ENCODE peak calls at places on chromosome X, in eight cellular contexts. Y, D, X, K, P, E, Q and L are unnamed samples.

GRCh38 chrX:111680988-111681779 is at the start of gene ALG13:
- DNase-seq in X (peak), E (peak), D (peak), K (peak), Q (peak), P (peak), Y (peak), L (peak)

GRCh38 chrX:138748480-138748879 is 37.0 kb upstream of the FGF13 start:
- DNase-seq in Q (peak), Y (peak), X (no peak), E (no peak), P (peak), K (no peak), D (no peak), L (no peak)

GRCh38 chrX:105634180-105634579 is 188.2 kb upstream of the NRK start:
- DNase-seq in Y (no peak), D (no peak), E (no peak), Q (no peak), K (no peak), P (no peak), X (no peak), L (no peak)

GRCh38 chrX:3393168-3393567 is 46.7 kb upstream of the MXRA5 start:
- DNase-seq in D (no peak), Q (no peak), X (no peak), E (no peak), P (no peak), Y (no peak), K (no peak), L (no peak)

GRCh38 chrX:68588653-68589371 is 58.7 kb upstream of the STARD8 start:
- DNase-seq in E (no peak), Y (peak), Q (no peak), K (no peak), P (no peak), X (no peak), D (no peak), L (no peak)

GRCh38 chrX:36577006-36577405 is 431.2 kb upstream of the FAM47C start:
- DNase-seq in Y (no peak), K (no peak), E (no peak), X (no peak), D (no peak), Q (no peak), P (peak), L (no peak)

GRCh38 chrX:49995795-49996455 is 73.5 kb downstream of the CLCN5 start:
- DNase-seq in P (no peak), Q (no peak), K (no peak), Y (no peak), D (no peak), E (peak), X (no peak), L (no peak)

GRCh38 chrX:75603833-75604232 is 81.0 kb upstream of the ZDHHC15 start:
- DNase-seq in X (no peak), Q (peak), D (no peak), K (peak), P (peak), Y (peak), E (peak), L (no peak)

GRCh38 chrX:107826286-107827136 is 845 bp downstream of the MID2 start:
- DNase-seq in D (no peak), Y (peak), P (peak), Q (no peak), E (no peak), K (peak), X (no peak), L (no peak)

GRCh38 chrX:48782795-48783194 is 3.6 kb upstream of the GATA1 start:
- DNase-seq in Q (peak), X (no peak), D (no peak), P (no peak), K (no peak), Y (no peak), E (no peak), L (no peak)

GRCh38 chrX:155094468-155095061 is 23.3 kb downstream of the BRCC3 start:
- DNase-seq in P (peak), Y (peak), K (peak), X (no peak), E (peak), Q (peak), D (no peak), L (no peak)

GRCh38 chrX:47168495-47169073 is 23.6 kb downstream of the RBM10 start:
- DNase-seq in P (no peak), Y (no peak), Q (no peak), D (no peak), K (no peak), E (no peak), X (no peak), L (no peak)

GRCh38 chrX:140766024-140766611 is 56.6 kb downstream of the LINC00632 start:
- DNase-seq in K (peak), X (no peak), P (peak), Y (peak), E (peak), Q (peak), D (no peak), L (no peak)

GRCh38 chrX:46694549-46694948 is 64.4 kb downstream of the SLC9A7 start:
- DNase-seq in K (no peak), Q (no peak), E (no peak), P (no peak), Y (no peak), X (no peak), D (no peak), L (no peak)

GRCh38 chrX:46573896-46574336 is 351 bp downstream of the CHST7 start:
- DNase-seq in Y (peak), D (no peak), K (peak), X (no peak), Q (no peak), E (peak), P (peak), L (no peak)

GRCh38 chrX:129650183-129650689 is 4.5 kb downstream of the APLN start:
- DNase-seq in K (no peak), X (no peak), E (no peak), D (no peak), Y (no peak), P (no peak), Q (no peak), L (no peak)

GRCh38 chrX:15607067-15607466 is 6.3 kb upstream of the ACE2 start:
- DNase-seq in K (no peak), X (no peak), D (no peak), Y (no peak), E (no peak), P (no peak), Q (no peak), L (no peak)

GRCh38 chrX:43969504-43970501 is 3.4 kb downstream of the NDP start:
- DNase-seq in D (no peak), P (peak), Q (no peak), Y (peak), K (no peak), E (no peak), X (no peak), L (no peak)

GRCh38 chrX:19544693-19545305 is 29.5 kb upstream of the MAP3K15 start:
- DNase-seq in Q (peak), E (peak), P (peak), X (peak), K (peak), D (no peak), Y (peak), L (no peak)

GRCh38 chrX:21700967-21701366 is 42.8 kb upstream of the KLHL34 start:
- DNase-seq in D (no peak), P (no peak), X (no peak), Q (no peak), K (peak), Y (no peak), E (peak), L (no peak)

GRCh38 chrX:121649414-121649813 is 602.0 kb downstream of the GLUD2 start:
- DNase-seq in E (no peak), Y (no peak), Q (no peak), X (no peak), D (no peak), P (no peak), K (no peak), L (no peak)

GRCh38 chrX:46710425-46710824 is 48.5 kb downstream of the SLC9A7 start:
- DNase-seq in E (peak), Q (no peak), D (no peak), X (no peak), K (no peak), P (peak), Y (peak), L (no peak)

GRCh38 chrX:82648062-82648461 is 860.0 kb upstream of the POU3F4 start:
- DNase-seq in X (no peak), P (peak), K (no peak), E (no peak), Y (no peak), D (no peak), Q (no peak), L (no peak)

GRCh38 chrX:98371994-98372393 is 1488.3 kb downstream of the RPA4 start:
- DNase-seq in Y (no peak), E (no peak), X (no peak), K (no peak), P (no peak), Q (no peak), D (no peak), L (no peak)

GRCh38 chrX:68997911-68998310 is 167.3 kb downstream of the PJA1 start:
- DNase-seq in P (no peak), D (no peak), E (no peak), Y (peak), Q (no peak), X (no peak), K (no peak), L (no peak)

GRCh38 chrX:130114141-130114561 is 3.9 kb upstream of the ELF4 start:
- DNase-seq in Y (peak), E (no peak), D (no peak), X (no peak), Q (peak), P (no peak), K (no peak), L (no peak)

GRCh38 chrX:84362184-84362838 is 139.9 kb downstream of the HDX start:
- DNase-seq in P (no peak), X (no peak), Q (no peak), D (no peak), E (no peak), Y (peak), K (no peak), L (no peak)

GRCh38 chrX:84873176-84873575 is 130.5 kb upstream of the APOOL start:
- DNase-seq in P (no peak), X (no peak), D (no peak), K (no peak), Q (no peak), Y (no peak), E (no peak), L (no peak)

GRCh38 chrX:121084903-121085611 is 37.6 kb downstream of the GLUD2 start:
- DNase-seq in X (no peak), Y (no peak), D (no peak), E (peak), Q (peak), P (no peak), K (no peak), L (no peak)

GRCh38 chrX:136835761-136836160 is 44.8 kb downstream of the RBMX start:
- DNase-seq in Q (no peak), D (no peak), Y (no peak), X (no peak), P (no peak), E (no peak), K (no peak), L (no peak)

GRCh38 chrX:110142096-110142495 is 139.2 kb downstream of the TMEM164 start:
- DNase-seq in D (no peak), E (no peak), P (no peak), Q (peak), Y (no peak), K (no peak), X (no peak), L (no peak)

GRCh38 chrX:110145854-110146253 is 142.9 kb downstream of the TMEM164 start:
- DNase-seq in Y (peak), Q (peak), P (peak), X (no peak), K (peak), E (no peak), D (no peak), L (no peak)

GRCh38 chrX:110146521-110146920 is 143.6 kb downstream of the TMEM164 start:
- DNase-seq in D (no peak), X (peak), Q (peak), P (peak), K (peak), E (peak), Y (peak), L (no peak)

GRCh38 chrX:110145305-110145704 is 142.4 kb downstream of the TMEM164 start:
- DNase-seq in E (no peak), D (no peak), Y (no peak), X (no peak), P (no peak), K (no peak), Q (no peak), L (no peak)

DNA sequence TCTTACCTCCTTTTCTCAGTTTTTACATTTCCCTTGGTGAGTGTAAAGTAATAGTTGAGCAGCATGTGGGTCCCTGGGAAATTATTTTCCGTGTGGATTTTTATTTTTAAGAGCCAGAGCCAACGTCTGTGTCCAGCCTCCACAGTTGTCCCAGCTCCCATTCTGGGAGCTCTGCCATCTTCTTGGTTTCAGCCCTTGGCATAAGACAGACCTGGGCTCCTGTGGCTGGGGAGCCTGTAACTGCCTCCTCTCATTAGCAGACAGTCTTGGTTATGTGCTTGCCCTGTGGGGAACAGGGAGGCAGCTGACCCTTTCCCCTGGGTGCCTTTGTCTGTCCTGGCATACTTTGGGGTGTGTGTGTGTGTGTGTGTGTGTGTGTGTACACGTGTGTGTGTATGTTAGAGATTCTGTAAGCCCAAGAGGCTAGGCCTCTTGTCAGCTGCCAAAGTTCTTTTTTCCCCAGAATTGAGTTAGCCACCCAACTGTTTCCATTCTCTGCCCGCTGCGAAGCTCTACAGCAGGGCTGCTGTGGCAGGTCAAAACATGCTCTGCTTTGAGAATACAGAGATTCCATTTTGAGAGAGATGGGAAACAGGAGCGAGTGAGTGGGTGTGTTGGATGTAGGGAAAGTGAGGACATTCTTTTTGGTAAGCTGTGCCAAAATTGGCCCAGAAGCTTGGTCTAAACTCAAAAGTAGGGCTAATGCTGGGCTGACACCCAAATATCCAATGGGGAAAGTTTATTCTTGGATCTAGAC is 140.7 kb downstream of the TMEM164 start:
- DNase-seq in P (no peak), X (no peak), Q (no peak), K (no peak), Y (no peak), D (no peak), E (no peak), L (no peak)
- TF ChIP-seq RAD21 in P (no peak), X (no peak), Q (no peak), K (no peak), Y (no peak), D (no peak), E (no peak), L (no peak)

DNA sequence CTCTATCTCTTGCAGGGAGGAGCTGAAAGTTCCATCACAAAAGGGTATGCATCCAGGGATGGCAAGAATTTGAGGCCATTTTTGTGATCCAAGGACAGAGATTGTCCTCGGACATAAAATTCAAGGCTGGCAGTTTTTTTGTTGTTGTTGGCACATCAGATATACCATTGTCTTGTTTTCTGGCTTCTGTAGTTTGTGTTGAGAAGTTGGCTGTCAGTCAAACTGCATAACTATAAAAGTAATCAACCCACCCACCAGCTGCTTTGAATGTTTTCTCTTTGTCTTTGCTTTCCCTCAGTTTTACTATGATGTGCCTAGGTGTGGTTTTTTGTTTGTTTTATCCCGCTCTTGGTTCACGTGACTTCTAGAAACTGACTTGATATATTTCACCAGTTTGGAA is 21.6 kb upstream of the PDZD4 start:
- DNase-seq in K (no peak), P (no peak), D (no peak), Q (no peak), Y (no peak), X (no peak), E (no peak), L (no peak)
- TF ChIP-seq RAD21 in K (no peak), P (no peak), D (no peak), Q (no peak), Y (no peak), X (no peak), E (no peak), L (no peak)

GRCh38 chrX:133417364-133417763 is 2.1 kb upstream of the GPC4 start:
- DNase-seq in X (no peak), P (no peak), E (no peak), Q (no peak), D (no peak), K (no peak), Y (no peak), L (no peak)
- TF ChIP-seq RAD21 in X (no peak), P (no peak), E (no peak), Q (no peak), D (no peak), K (no peak), Y (no peak), L (no peak)

GRCh38 chrX:31988975-31989374 is 917.1 kb upstream of the FTHL17 start:
- DNase-seq in Q (no peak), X (no peak), K (no peak), Y (no peak), P (no peak), D (no peak), E (no peak), L (no peak)

GRCh38 chrX:31993635-31994034 is 921.8 kb upstream of the FTHL17 start:
- DNase-seq in Q (no peak), D (no peak), E (peak), X (no peak), Y (peak), K (no peak), P (no peak), L (no peak)
- TF ChIP-seq RAD21 in Q (no peak), D (no peak), E (no peak), X (no peak), Y (no peak), K (no peak), P (no peak), L (no peak)

GRCh38 chrX:24198101-24198500 is 48.6 kb downstream of the ZFX start:
- DNase-seq in K (no peak), X (no peak), P (no peak), D (no peak), E (no peak), Q (no peak), Y (no peak), L (no peak)
- TF ChIP-seq RAD21 in K (no peak), X (no peak), P (no peak), D (no peak), E (no peak), Q (no peak), Y (no peak), L (no peak)

GRCh38 chrX:41580423-41581064 is 108.2 kb upstream of the GPR34 start:
- DNase-seq in P (no peak), Q (no peak), Y (no peak), K (no peak), E (no peak), D (no peak), X (no peak), L (no peak)
- TF ChIP-seq RAD21 in P (no peak), Q (no peak), Y (no peak), K (no peak), E (no peak), D (no peak), X (no peak), L (no peak)

DNA sequence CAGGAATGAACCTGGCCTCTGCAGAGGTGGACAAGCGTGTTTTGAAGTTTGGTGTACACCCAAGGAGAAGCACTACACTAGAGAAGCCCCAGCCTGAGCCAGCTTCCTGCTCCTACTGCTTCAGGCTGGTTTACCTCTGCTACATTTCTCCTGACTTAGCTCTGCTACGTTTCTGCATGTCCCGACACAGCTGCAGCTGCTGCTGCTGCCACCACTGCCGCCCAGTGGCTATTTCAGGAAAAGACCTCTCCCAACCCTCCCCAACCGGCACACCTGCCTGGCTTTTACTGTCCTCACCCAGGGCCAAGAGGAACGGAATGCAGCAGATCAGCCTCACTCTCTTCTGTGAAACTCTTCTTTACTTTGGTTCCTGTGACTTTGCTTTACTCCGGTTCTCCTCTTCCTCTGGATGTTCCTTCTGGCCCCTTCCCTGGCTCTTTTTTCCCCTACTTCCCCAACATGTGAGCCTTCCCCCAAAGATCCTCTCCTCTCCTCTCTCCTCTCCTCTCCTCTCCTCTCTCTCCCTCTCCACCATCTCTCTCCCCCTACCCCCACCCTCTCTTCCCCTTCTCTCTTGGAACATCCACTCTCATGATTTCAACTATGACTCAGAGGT is 3.1 kb upstream of the P2RY4 start:
- DNase-seq in X (no peak), E (peak), Y (peak), K (peak), Q (peak), P (peak), D (no peak), L (peak)
- TF ChIP-seq RAD21 in X (peak), E (peak), Y (peak), K (peak), Q (peak), P (peak), D (peak), L (peak)

DNA sequence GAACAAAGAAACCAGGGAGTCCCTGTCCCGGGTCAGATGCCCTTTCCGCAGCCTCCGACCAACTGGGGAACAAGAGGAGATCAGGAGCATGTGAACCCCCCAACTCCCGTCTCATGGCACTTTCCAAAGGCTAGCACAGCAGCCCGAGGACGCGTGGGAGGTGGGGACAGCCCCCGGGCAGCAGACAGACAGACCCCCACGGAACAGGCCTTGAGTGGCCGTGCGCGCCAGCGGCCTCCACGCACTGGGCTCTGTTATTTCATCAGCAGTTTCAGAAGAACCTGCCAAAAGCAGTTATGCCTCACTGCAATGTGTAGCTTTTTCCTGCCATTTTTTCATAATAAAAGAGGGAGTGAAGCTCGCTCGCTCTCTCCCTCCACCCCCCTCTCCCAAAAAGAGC is 349 bp upstream of the FGF16 start:
- DNase-seq in Q (no peak), E (no peak), D (no peak), X (no peak), Y (no peak), K (no peak), P (no peak), L (no peak)
- TF ChIP-seq RAD21 in Q (no peak), E (no peak), D (no peak), X (no peak), Y (no peak), K (no peak), P (no peak), L (no peak)

DNA sequence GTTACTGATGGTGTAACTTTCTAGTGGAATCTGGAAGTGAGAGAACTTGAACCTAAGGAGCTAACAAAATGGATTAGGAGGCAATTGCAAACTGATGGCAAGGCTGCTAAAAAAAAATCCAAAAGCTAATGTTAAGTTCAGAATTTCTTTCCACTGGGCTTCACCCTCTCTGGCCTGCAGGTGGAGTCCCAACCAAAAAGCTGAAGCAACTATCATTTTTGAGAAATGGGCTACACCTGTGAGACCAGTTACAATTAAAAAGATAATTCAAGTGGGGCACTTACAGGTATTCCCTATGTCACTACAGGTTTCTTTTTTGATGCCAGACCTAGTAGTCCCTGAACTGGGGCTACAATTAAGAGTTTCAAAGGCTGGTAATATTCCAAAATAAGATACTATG is 142.1 kb upstream of the FTHL17 start:
- DNase-seq in Q (peak), D (no peak), Y (peak), E (no peak), K (peak), P (no peak), X (no peak), L (no peak)
- TF ChIP-seq RAD21 in Q (peak), D (peak), Y (peak), E (peak), K (peak), P (no peak), X (no peak), L (peak)